ENCODE peak calls at places on chromosome 1, in four cellular contexts. S is ovary, N is T-cell, J is cardiac muscle cell. T is an unnamed sample.

GRCh38 chr1:60133848-60134247 is 60.3 kb upstream of the C1orf87 start:
- DNase-seq in J (peak; percentile 42), N (no peak), S (no peak), T (no peak)

GRCh38 chr1:17772580-17773215 is 17.6 kb downstream of the ACTL8 start:
- DNase-seq in J (no peak), N (no peak), S (no peak), T (no peak)

GRCh38 chr1:14848621-14849020 is 250.1 kb downstream of the KAZN start:
- DNase-seq in N (no peak), S (no peak), J (no peak), T (no peak)

GRCh38 chr1:204130178-204130577 is 21.7 kb downstream of the ETNK2 start:
- DNase-seq in J (no peak), N (no peak), S (peak; percentile 58), T (no peak)

GRCh38 chr1:228018961-228019721 is 12.3 kb downstream of the WNT3A start:
- DNase-seq in S (peak; percentile 11), N (no peak), J (no peak), T (no peak)

GRCh38 chr1:145871994-145872411 is 13.1 kb upstream of the PIAS3 start:
- DNase-seq in N (peak; percentile 28), J (peak; percentile 55), S (peak; percentile 41), T (no peak)

GRCh38 chr1:93221913-93222312 is 41.4 kb downstream of the CCDC18 start:
- DNase-seq in J (no peak), N (no peak), S (no peak), T (no peak)

GRCh38 chr1:108016451-108016920 is 51.5 kb upstream of the VAV3 start:
- DNase-seq in S (no peak), N (no peak), J (peak; percentile 97), T (peak; percentile 32)

GRCh38 chr1:93317207-93317606 is 28.5 kb upstream of the DR1 start:
- DNase-seq in N (no peak), S (no peak), J (no peak), T (no peak)

GRCh38 chr1:1943834-1944570 is 24.9 kb upstream of the TMEM52 start:
- DNase-seq in S (peak; percentile 44), N (peak; percentile 56), J (peak; percentile 42), T (peak; percentile 70)

GRCh38 chr1:226676381-226676780 is 62.7 kb downstream of the ITPKB start:
- DNase-seq in J (peak; percentile 29), S (no peak), N (no peak), T (no peak)

GRCh38 chr1:106022312-106022902 is 1034.1 kb upstream of the PRMT6 start:
- DNase-seq in S (no peak), N (no peak), J (peak; percentile 8), T (no peak)

GRCh38 chr1:201989354-201990128 is 7.1 kb downstream of the RNPEP start:
- DNase-seq in J (no peak), N (no peak), S (no peak), T (no peak)

GRCh38 chr1:48038273-48038767 is 41.1 kb upstream of the TRABD2B start:
- DNase-seq in N (no peak), S (no peak), J (no peak), T (no peak)

GRCh38 chr1:248857201-248857600 is 1.7 kb downstream of the ZNF692 start:
- DNase-seq in N (no peak), S (no peak), J (no peak), T (no peak)

GRCh38 chr1:59136541-59137335 is 160.2 kb upstream of the FGGY start:
- DNase-seq in S (no peak), N (no peak), J (no peak), T (no peak)

GRCh38 chr1:2269193-2269921 is 41.2 kb downstream of the SKI start:
- DNase-seq in N (no peak), S (no peak), J (no peak), T (no peak)

GRCh38 chr1:156583821-156584622 is 4.5 kb downstream of the TTC24 start:
- DNase-seq in J (peak; percentile 89), N (peak; percentile 52), S (peak; percentile 82), T (peak; percentile 78)

GRCh38 chr1:221712776-221713431 is 29.0 kb downstream of the DUSP10 start:
- DNase-seq in N (peak; percentile 83), S (no peak), J (no peak), T (no peak)

GRCh38 chr1:2253036-2253796 is 25.1 kb downstream of the SKI start:
- DNase-seq in J (no peak), N (no peak), S (no peak), T (no peak)

GRCh38 chr1:191882870-191883269 is 275.4 kb upstream of the RGS18 start:
- DNase-seq in N (no peak), S (no peak), J (no peak), T (no peak)

GRCh38 chr1:204132718-204133117 is 19.1 kb downstream of the ETNK2 start:
- DNase-seq in S (no peak), J (no peak), N (no peak), T (no peak)

GRCh38 chr1:107183011-107183410 is 42.2 kb downstream of the NTNG1 start:
- DNase-seq in S (no peak), N (no peak), J (no peak), T (no peak)

GRCh38 chr1:160777486-160778089 is 18.4 kb upstream of the LY9 start:
- DNase-seq in N (no peak), J (peak; percentile 42), S (no peak), T (peak; percentile 56)

GRCh38 chr1:230210979-230211336 is 143.9 kb downstream of the GALNT2 start:
- DNase-seq in S (no peak), J (no peak), N (no peak), T (no peak)

T was measured in Caco-2.